ENCODE peak calls at places on chromosomes 1 and 21, in eight cellular contexts. One of them, this sample, is unnamed.

GRCh38 chr1:30845891-30846290 is 62.7 kb downstream of the SDC3 start:
- DNase-seq in dorsolateral prefrontal cortex: no peak
- DNase-seq in brain microvascular endothelial cell: no peak
- DNase-seq in AG09309: no peak
- DNase-seq in PC-3: peak; percentile 10
- DNase-seq in heart right ventricle: no peak
- DNase-seq in endothelial cell of umbilical vein: no peak
- DNase-seq in IMR-90: no peak
- DNase-seq in this sample: no peak

GRCh38 chr21:38534591-38534990 is 36.3 kb upstream of the ERG start:
- DNase-seq in dorsolateral prefrontal cortex: no peak
- DNase-seq in endothelial cell of umbilical vein: no peak
- DNase-seq in heart right ventricle: no peak
- DNase-seq in AG09309: no peak
- DNase-seq in IMR-90: no peak
- DNase-seq in brain microvascular endothelial cell: no peak
- DNase-seq in PC-3: no peak
- DNase-seq in this sample: no peak

GRCh38 chr1:28129150-28129549 is 40.7 kb upstream of the EYA3 start:
- DNase-seq in AG09309: no peak
- DNase-seq in IMR-90: peak; percentile 82
- DNase-seq in heart right ventricle: no peak
- DNase-seq in PC-3: peak; percentile 96
- DNase-seq in dorsolateral prefrontal cortex: no peak
- DNase-seq in endothelial cell of umbilical vein: no peak
- DNase-seq in brain microvascular endothelial cell: peak; percentile 52
- DNase-seq in this sample: peak; percentile 94

GRCh38 chr1:223486366-223486765 is 93.2 kb downstream of the CCDC185 start:
- DNase-seq in PC-3: peak; percentile 20
- DNase-seq in IMR-90: no peak
- DNase-seq in dorsolateral prefrontal cortex: no peak
- DNase-seq in endothelial cell of umbilical vein: no peak
- DNase-seq in heart right ventricle: no peak
- DNase-seq in brain microvascular endothelial cell: no peak
- DNase-seq in AG09309: no peak
- DNase-seq in this sample: peak; percentile 38

GRCh38 chr1:16124377-16125087 is 31.3 kb downstream of the EPHA2 start:
- DNase-seq in PC-3: peak; percentile 1
- DNase-seq in dorsolateral prefrontal cortex: no peak
- DNase-seq in IMR-90: no peak
- DNase-seq in heart right ventricle: peak; percentile 18
- DNase-seq in brain microvascular endothelial cell: no peak
- DNase-seq in endothelial cell of umbilical vein: no peak
- DNase-seq in AG09309: no peak
- DNase-seq in this sample: no peak

GRCh38 chr1:242784074-242784473 is 259.6 kb upstream of the PLD5 start:
- DNase-seq in IMR-90: no peak
- DNase-seq in endothelial cell of umbilical vein: no peak
- DNase-seq in brain microvascular endothelial cell: no peak
- DNase-seq in heart right ventricle: no peak
- DNase-seq in PC-3: no peak
- DNase-seq in dorsolateral prefrontal cortex: no peak
- DNase-seq in AG09309: no peak
- DNase-seq in this sample: no peak

GRCh38 chr1:93686497-93687250 is 5.0 kb upstream of the BCAR3 start:
- DNase-seq in endothelial cell of umbilical vein: no peak
- DNase-seq in PC-3: peak; percentile 79
- DNase-seq in brain microvascular endothelial cell: no peak
- DNase-seq in dorsolateral prefrontal cortex: no peak
- DNase-seq in heart right ventricle: no peak
- DNase-seq in IMR-90: no peak
- DNase-seq in AG09309: no peak
- DNase-seq in this sample: no peak

GRCh38 chr21:32412998-32413504 is 545 bp downstream of the EVA1C start:
- DNase-seq in dorsolateral prefrontal cortex: no peak
- DNase-seq in endothelial cell of umbilical vein: peak; percentile 53
- DNase-seq in heart right ventricle: peak; percentile 42
- DNase-seq in AG09309: no peak
- DNase-seq in brain microvascular endothelial cell: no peak
- DNase-seq in IMR-90: no peak
- DNase-seq in PC-3: peak; percentile 65
- DNase-seq in this sample: peak; percentile 58

GRCh38 chr1:32361674-32362473 is 411 bp downstream of the FAM229A start:
- DNase-seq in endothelial cell of umbilical vein: peak; percentile 41
- DNase-seq in brain microvascular endothelial cell: peak; percentile 20
- DNase-seq in PC-3: no peak
- DNase-seq in dorsolateral prefrontal cortex: peak; percentile 71
- DNase-seq in IMR-90: no peak
- DNase-seq in AG09309: no peak
- DNase-seq in heart right ventricle: peak; percentile 67
- DNase-seq in this sample: no peak

GRCh38 chr1:42142894-42143675 is 10.1 kb upstream of the GUCA2B start:
- DNase-seq in heart right ventricle: no peak
- DNase-seq in AG09309: no peak
- DNase-seq in IMR-90: no peak
- DNase-seq in PC-3: no peak
- DNase-seq in dorsolateral prefrontal cortex: no peak
- DNase-seq in brain microvascular endothelial cell: no peak
- DNase-seq in endothelial cell of umbilical vein: no peak
- DNase-seq in this sample: no peak

GRCh38 chr1:66438062-66438970 is 95.6 kb upstream of the SGIP1 start:
- DNase-seq in PC-3: peak; percentile 41
- DNase-seq in endothelial cell of umbilical vein: peak; percentile 61
- DNase-seq in dorsolateral prefrontal cortex: no peak
- DNase-seq in AG09309: no peak
- DNase-seq in heart right ventricle: no peak
- DNase-seq in brain microvascular endothelial cell: peak; percentile 35
- DNase-seq in IMR-90: no peak
- DNase-seq in this sample: no peak

GRCh38 chr1:178031856-178032320 is 62.0 kb upstream of the RASAL2 start:
- DNase-seq in dorsolateral prefrontal cortex: peak; percentile 78
- DNase-seq in IMR-90: peak; percentile 93
- DNase-seq in heart right ventricle: peak; percentile 73
- DNase-seq in endothelial cell of umbilical vein: peak; percentile 84
- DNase-seq in PC-3: peak; percentile 87
- DNase-seq in AG09309: peak; percentile 87
- DNase-seq in brain microvascular endothelial cell: peak; percentile 93
- DNase-seq in this sample: peak; percentile 97

GRCh38 chr21:31476551-31477120 is 132.6 kb upstream of the TIAM1 start:
- DNase-seq in dorsolateral prefrontal cortex: no peak
- DNase-seq in AG09309: no peak
- DNase-seq in IMR-90: no peak
- DNase-seq in PC-3: no peak
- DNase-seq in endothelial cell of umbilical vein: no peak
- DNase-seq in brain microvascular endothelial cell: no peak
- DNase-seq in heart right ventricle: no peak
- DNase-seq in this sample: no peak

GRCh38 chr1:236502972-236503639 is 20.7 kb upstream of the LGALS8 start:
- DNase-seq in AG09309: no peak
- DNase-seq in brain microvascular endothelial cell: peak; percentile 84
- DNase-seq in endothelial cell of umbilical vein: peak; percentile 89
- DNase-seq in dorsolateral prefrontal cortex: no peak
- DNase-seq in PC-3: peak; percentile 85
- DNase-seq in IMR-90: peak; percentile 78
- DNase-seq in heart right ventricle: peak; percentile 41
- DNase-seq in this sample: peak; percentile 70

GRCh38 chr1:68016364-68016763 is 34.1 kb downstream of the DIRAS3 start:
- DNase-seq in heart right ventricle: no peak
- DNase-seq in dorsolateral prefrontal cortex: no peak
- DNase-seq in brain microvascular endothelial cell: no peak
- DNase-seq in PC-3: no peak
- DNase-seq in IMR-90: peak; percentile 34
- DNase-seq in AG09309: peak; percentile 81
- DNase-seq in endothelial cell of umbilical vein: no peak
- DNase-seq in this sample: no peak
- TF ChIP-seq CTCF in heart right ventricle: no peak
- TF ChIP-seq CTCF in dorsolateral prefrontal cortex: no peak
- TF ChIP-seq CTCF in brain microvascular endothelial cell: no peak
- TF ChIP-seq CTCF in PC-3: no peak
- TF ChIP-seq CTCF in IMR-90: no peak
- TF ChIP-seq CTCF in AG09309: no peak
- TF ChIP-seq CTCF in endothelial cell of umbilical vein: no peak
- TF ChIP-seq CTCF in this sample: no peak

GRCh38 chr1:209104646-209105045 is 478.9 kb upstream of the CAMK1G start:
- DNase-seq in endothelial cell of umbilical vein: no peak
- DNase-seq in AG09309: no peak
- DNase-seq in brain microvascular endothelial cell: no peak
- DNase-seq in heart right ventricle: no peak
- DNase-seq in IMR-90: no peak
- DNase-seq in dorsolateral prefrontal cortex: no peak
- DNase-seq in PC-3: no peak
- DNase-seq in this sample: no peak

GRCh38 chr1:209106861-209107260 is 476.7 kb upstream of the CAMK1G start:
- DNase-seq in AG09309: no peak
- DNase-seq in endothelial cell of umbilical vein: no peak
- DNase-seq in PC-3: no peak
- DNase-seq in IMR-90: no peak
- DNase-seq in dorsolateral prefrontal cortex: no peak
- DNase-seq in heart right ventricle: no peak
- DNase-seq in brain microvascular endothelial cell: no peak
- DNase-seq in this sample: no peak

GRCh38 chr1:209105769-209106168 is 477.7 kb upstream of the CAMK1G start:
- DNase-seq in brain microvascular endothelial cell: no peak
- DNase-seq in dorsolateral prefrontal cortex: no peak
- DNase-seq in AG09309: no peak
- DNase-seq in endothelial cell of umbilical vein: no peak
- DNase-seq in IMR-90: no peak
- DNase-seq in PC-3: no peak
- DNase-seq in heart right ventricle: no peak
- DNase-seq in this sample: no peak

GRCh38 chr1:209107535-209107934 is 476.0 kb upstream of the CAMK1G start:
- DNase-seq in heart right ventricle: no peak
- DNase-seq in dorsolateral prefrontal cortex: no peak
- DNase-seq in endothelial cell of umbilical vein: no peak
- DNase-seq in IMR-90: no peak
- DNase-seq in AG09309: no peak
- DNase-seq in brain microvascular endothelial cell: no peak
- DNase-seq in PC-3: no peak
- DNase-seq in this sample: no peak

GRCh38 chr1:209106237-209106741 is 477.2 kb upstream of the CAMK1G start:
- DNase-seq in AG09309: peak; percentile 39
- DNase-seq in IMR-90: peak; percentile 4
- DNase-seq in dorsolateral prefrontal cortex: peak; percentile 67
- DNase-seq in heart right ventricle: no peak
- DNase-seq in PC-3: peak; percentile 72
- DNase-seq in endothelial cell of umbilical vein: no peak
- DNase-seq in brain microvascular endothelial cell: peak; percentile 48
- DNase-seq in this sample: peak; percentile 75
- TF ChIP-seq CTCF in AG09309: peak; percentile 29
- TF ChIP-seq CTCF in IMR-90: peak; percentile 2
- TF ChIP-seq CTCF in dorsolateral prefrontal cortex: no peak
- TF ChIP-seq CTCF in heart right ventricle: no peak
- TF ChIP-seq CTCF in PC-3: peak; percentile 58
- TF ChIP-seq CTCF in endothelial cell of umbilical vein: no peak
- TF ChIP-seq CTCF in brain microvascular endothelial cell: no peak
- TF ChIP-seq CTCF in this sample: peak; percentile 11

GRCh38 chr1:200410566-200410878 is 686 bp upstream of the ZNF281 start:
- DNase-seq in brain microvascular endothelial cell: no peak
- DNase-seq in AG09309: no peak
- DNase-seq in PC-3: peak; percentile 87
- DNase-seq in IMR-90: no peak
- DNase-seq in endothelial cell of umbilical vein: no peak
- DNase-seq in dorsolateral prefrontal cortex: no peak
- DNase-seq in heart right ventricle: no peak
- DNase-seq in this sample: peak; percentile 90

GRCh38 chr1:200409761-200410565 is at the start of gene ZNF281:
- DNase-seq in PC-3: peak; percentile 99
- DNase-seq in endothelial cell of umbilical vein: peak; percentile 95
- DNase-seq in IMR-90: peak; percentile 90
- DNase-seq in brain microvascular endothelial cell: peak; percentile 88
- DNase-seq in heart right ventricle: peak; percentile 96
- DNase-seq in AG09309: peak; percentile 65
- DNase-seq in dorsolateral prefrontal cortex: peak; percentile 89
- DNase-seq in this sample: peak; percentile 97

GRCh38 chr1:200411406-200412257 is 1.8 kb upstream of the ZNF281 start:
- DNase-seq in dorsolateral prefrontal cortex: no peak
- DNase-seq in brain microvascular endothelial cell: no peak
- DNase-seq in heart right ventricle: no peak
- DNase-seq in AG09309: no peak
- DNase-seq in PC-3: no peak
- DNase-seq in IMR-90: no peak
- DNase-seq in endothelial cell of umbilical vein: no peak
- DNase-seq in this sample: no peak

GRCh38 chr1:200406161-200406797 is 3.6 kb downstream of the ZNF281 start:
- DNase-seq in heart right ventricle: no peak
- DNase-seq in endothelial cell of umbilical vein: no peak
- DNase-seq in brain microvascular endothelial cell: no peak
- DNase-seq in dorsolateral prefrontal cortex: no peak
- DNase-seq in PC-3: no peak
- DNase-seq in IMR-90: no peak
- DNase-seq in AG09309: no peak
- DNase-seq in this sample: no peak

GRCh38 chr1:200409203-200409760 is 554 bp downstream of the ZNF281 start:
- DNase-seq in IMR-90: peak; percentile 33
- DNase-seq in dorsolateral prefrontal cortex: no peak
- DNase-seq in brain microvascular endothelial cell: peak; percentile 24
- DNase-seq in PC-3: no peak
- DNase-seq in endothelial cell of umbilical vein: peak; percentile 59
- DNase-seq in AG09309: no peak
- DNase-seq in heart right ventricle: peak; percentile 41
- DNase-seq in this sample: no peak
- TF ChIP-seq CTCF in IMR-90: peak; percentile 7
- TF ChIP-seq CTCF in dorsolateral prefrontal cortex: no peak
- TF ChIP-seq CTCF in brain microvascular endothelial cell: peak; percentile 31
- TF ChIP-seq CTCF in PC-3: peak; percentile 25
- TF ChIP-seq CTCF in endothelial cell of umbilical vein: no peak
- TF ChIP-seq CTCF in AG09309: no peak
- TF ChIP-seq CTCF in heart right ventricle: no peak
- TF ChIP-seq CTCF in this sample: no peak

GRCh38 chr1:13759072-13759471 is 59.1 kb downstream of the PRDM2 start:
- DNase-seq in brain microvascular endothelial cell: no peak
- DNase-seq in IMR-90: no peak
- DNase-seq in PC-3: peak; percentile 95
- DNase-seq in heart right ventricle: no peak
- DNase-seq in AG09309: no peak
- DNase-seq in endothelial cell of umbilical vein: no peak
- DNase-seq in dorsolateral prefrontal cortex: no peak
- DNase-seq in this sample: no peak
- TF ChIP-seq CTCF in brain microvascular endothelial cell: no peak
- TF ChIP-seq CTCF in IMR-90: no peak
- TF ChIP-seq CTCF in PC-3: peak; percentile 45
- TF ChIP-seq CTCF in heart right ventricle: no peak
- TF ChIP-seq CTCF in AG09309: no peak
- TF ChIP-seq CTCF in endothelial cell of umbilical vein: no peak
- TF ChIP-seq CTCF in dorsolateral prefrontal cortex: no peak
- TF ChIP-seq CTCF in this sample: peak; percentile 16

DNA sequence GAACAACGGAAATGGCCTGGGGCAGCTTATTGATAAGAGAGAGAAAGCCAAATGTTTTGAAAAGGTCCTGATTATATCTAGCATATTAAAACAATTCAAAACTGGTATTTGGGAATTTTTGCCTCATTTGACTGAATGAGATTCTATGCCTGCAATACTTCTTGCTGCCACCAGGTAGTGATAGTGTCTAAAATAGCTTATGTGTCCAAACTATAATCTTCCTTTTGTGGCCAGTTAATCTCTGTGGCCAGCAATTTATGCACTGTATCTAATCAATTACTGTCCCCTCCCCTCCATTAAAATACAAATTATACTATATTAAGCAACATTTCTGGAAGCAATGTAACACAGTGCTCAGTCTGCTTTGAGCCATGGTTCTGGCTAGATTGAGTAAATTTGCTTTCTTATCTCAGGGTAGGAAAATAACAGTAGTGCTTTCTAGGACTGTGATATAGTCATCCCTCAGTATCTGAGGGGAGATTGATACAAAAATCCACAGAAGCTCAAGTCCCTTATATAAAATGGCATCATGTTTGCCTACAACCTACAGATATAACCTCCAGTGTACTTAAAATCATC is 91.8 kb downstream of the FOXD2 start:
- DNase-seq in brain microvascular endothelial cell: no peak
- DNase-seq in PC-3: peak; percentile 36
- DNase-seq in heart right ventricle: no peak
- DNase-seq in AG09309: no peak
- DNase-seq in endothelial cell of umbilical vein: no peak
- DNase-seq in dorsolateral prefrontal cortex: no peak
- DNase-seq in IMR-90: no peak
- DNase-seq in this sample: no peak
- TF ChIP-seq CTCF in brain microvascular endothelial cell: peak; percentile 52
- TF ChIP-seq CTCF in PC-3: peak; percentile 77
- TF ChIP-seq CTCF in heart right ventricle: peak; percentile 43
- TF ChIP-seq CTCF in AG09309: peak; percentile 29
- TF ChIP-seq CTCF in endothelial cell of umbilical vein: peak; percentile 29
- TF ChIP-seq CTCF in dorsolateral prefrontal cortex: peak; percentile 32
- TF ChIP-seq CTCF in IMR-90: peak; percentile 32
- TF ChIP-seq CTCF in this sample: peak; percentile 44

This sample was measured in MCF 10A.